ENCODE peak calls at places on chromosomes 11 and 22, in eight cellular contexts. V is NCI-H774, Q is midbrain, B is GM10248, N is cardiac muscle cell, Y is GM19239, D is GM04504, J is KBM-7. O is an unnamed sample.

GRCh38 chr11:75789521-75789920 is 20.9 kb downstream of the DGAT2 start:
- DNase-seq in J (no peak), N (no peak), Y (no peak), B (no peak), D (no peak), Q (no peak), V (no peak), O (no peak)

GRCh38 chr11:107591098-107591445 is at the start of gene ELMOD1:
- DNase-seq in D (no peak), Y (peak), Q (peak), N (peak), J (peak), V (no peak), B (peak), O (no peak)

GRCh38 chr11:117286588-117286987 is 4.6 kb upstream of the BACE1-AS start:
- DNase-seq in J (no peak), Y (no peak), Q (no peak), V (no peak), N (no peak), B (no peak), D (no peak), O (no peak)

GRCh38 chr11:71322192-71322735 is 69.9 kb upstream of the SHANK2 start:
- DNase-seq in V (no peak), D (no peak), J (no peak), Y (no peak), N (no peak), Q (no peak), B (no peak), O (no peak)

GRCh38 chr11:20839231-20839630 is 169.8 kb downstream of the NELL1 start:
- DNase-seq in Q (no peak), N (no peak), B (no peak), J (no peak), V (no peak), D (no peak), Y (no peak), O (no peak)

GRCh38 chr11:2789331-2789730 is 89.5 kb upstream of the KCNQ1OT1 start:
- DNase-seq in D (no peak), B (no peak), J (no peak), V (no peak), Y (no peak), N (no peak), Q (no peak), O (no peak)

GRCh38 chr22:42074153-42074750 is at the start of gene PHETA2:
- DNase-seq in V (no peak), D (peak), B (peak), Q (no peak), J (no peak), Y (peak), N (peak), O (no peak)

GRCh38 chr11:111410951-111411350 is 31.9 kb upstream of the POU2AF1 start:
- DNase-seq in V (no peak), J (no peak), D (no peak), Y (no peak), N (no peak), B (no peak), Q (no peak), O (no peak)

GRCh38 chr11:107468596-107468995 is 11.0 kb upstream of the CWF19L2 start:
- DNase-seq in B (no peak), J (peak), Y (no peak), D (no peak), V (no peak), N (peak), Q (no peak), O (peak)

GRCh38 chr22:37501610-37502341 is 15.6 kb upstream of the MFNG start:
- DNase-seq in Q (no peak), J (no peak), N (peak), V (peak), D (peak), B (no peak), Y (no peak), O (peak)